ENCODE peak calls at places on chromosomes 13 and 19, in nine cellular contexts. U, K, I, B, G, Y, F, H and L are unnamed samples.

GRCh38 chr13:48595330-48596127 is 58.2 kb upstream of the CYSLTR2 start:
- DNase-seq in G (peak), B (peak), I (no peak), Y (peak), F (peak), K (no peak), U (no peak), H (no peak), L (no peak)

GRCh38 chr13:99555149-99555548 is 53.9 kb downstream of the TM9SF2 start:
- DNase-seq in F (no peak), G (no peak), I (no peak), Y (no peak), K (no peak), U (no peak), H (no peak), B (no peak), L (no peak)

GRCh38 chr13:100594255-100594654 is 5.7 kb upstream of the GGACT start:
- DNase-seq in H (no peak), B (no peak), K (no peak), I (no peak), Y (no peak), U (no peak), F (no peak), G (no peak), L (no peak)

GRCh38 chr19:32041681-32042292 is 303.6 kb upstream of the ZNF507 start:
- DNase-seq in F (peak), G (peak), B (peak), K (no peak), Y (no peak), I (no peak), U (no peak), H (no peak), L (no peak)

GRCh38 chr13:101490400-101491015 is 38.0 kb downstream of the ITGBL1 start:
- DNase-seq in Y (no peak), F (no peak), G (no peak), B (no peak), I (no peak), K (no peak), H (no peak), U (no peak), L (no peak)

GRCh38 chr13:59345316-59345715 is 818.4 kb downstream of the DIAPH3 start:
- DNase-seq in U (no peak), Y (no peak), K (no peak), B (no peak), F (no peak), I (no peak), H (no peak), G (no peak), L (no peak)

GRCh38 chr13:38753878-38754277 is 67.0 kb downstream of the FREM2 start:
- DNase-seq in I (no peak), F (no peak), H (no peak), G (no peak), Y (no peak), B (no peak), U (no peak), K (no peak), L (no peak)

GRCh38 chr13:72686766-72687165 is 40.7 kb downstream of the MZT1 start:
- DNase-seq in G (no peak), U (no peak), Y (no peak), F (no peak), K (no peak), I (no peak), B (no peak), H (no peak), L (no peak)

GRCh38 chr13:113495494-113496251 is 5.2 kb upstream of the DCUN1D2 start:
- DNase-seq in G (peak), K (no peak), Y (no peak), B (no peak), U (no peak), F (peak), H (peak), I (no peak), L (no peak)

GRCh38 chr19:7673995-7674667 is 2.8 kb upstream of the MCEMP1 start:
- DNase-seq in K (no peak), F (peak), G (peak), I (no peak), U (no peak), Y (no peak), B (peak), H (peak), L (no peak)

GRCh38 chr13:51118809-51119431 is 7.8 kb upstream of the C13orf42 start:
- DNase-seq in B (no peak), Y (no peak), K (no peak), U (no peak), I (no peak), H (no peak), G (no peak), F (no peak), L (no peak)

GRCh38 chr13:25249001-25249543 is 38.2 kb downstream of the MTMR6 start:
- DNase-seq in B (peak), Y (peak), F (peak), K (no peak), H (no peak), U (no peak), I (no peak), G (peak), L (peak)

GRCh38 chr13:32783067-32783466 is 196.8 kb downstream of the PDS5B start:
- DNase-seq in U (no peak), B (no peak), I (no peak), Y (peak), F (no peak), K (no peak), H (no peak), G (peak), L (no peak)
- TF ChIP-seq CTCF in U (no peak), B (no peak), I (no peak), Y (no peak), F (no peak), K (no peak), H (no peak), G (no peak), L (no peak)

DNA sequence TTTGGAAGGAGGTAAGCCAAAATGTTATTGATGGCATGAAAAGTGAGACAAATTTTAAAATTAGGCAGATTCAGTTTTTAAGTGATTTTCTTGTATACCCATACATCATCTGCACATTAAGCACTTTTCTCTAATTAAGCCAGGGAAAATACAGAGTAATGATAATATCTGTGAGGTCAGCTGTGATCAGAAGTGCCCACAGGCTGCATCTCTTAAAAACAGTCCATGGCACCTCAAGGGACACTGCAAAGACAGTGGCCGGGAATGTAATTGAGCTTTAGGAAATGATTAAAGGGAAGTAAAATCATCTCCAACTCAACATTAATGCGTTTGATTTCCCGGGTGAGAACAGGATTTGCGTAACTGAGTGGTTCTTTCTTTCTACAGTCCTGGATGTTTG is 2.0 kb downstream of the COL4A1 start:
- DNase-seq in G (no peak), Y (no peak), F (no peak), B (no peak), H (no peak), I (no peak), U (no peak), K (no peak), L (no peak)
- H3K4me3 ChIP-seq in G (peak), Y (peak), F (no peak), B (no peak), H (peak), I (peak), U (peak), K (no peak), L (peak)

DNA sequence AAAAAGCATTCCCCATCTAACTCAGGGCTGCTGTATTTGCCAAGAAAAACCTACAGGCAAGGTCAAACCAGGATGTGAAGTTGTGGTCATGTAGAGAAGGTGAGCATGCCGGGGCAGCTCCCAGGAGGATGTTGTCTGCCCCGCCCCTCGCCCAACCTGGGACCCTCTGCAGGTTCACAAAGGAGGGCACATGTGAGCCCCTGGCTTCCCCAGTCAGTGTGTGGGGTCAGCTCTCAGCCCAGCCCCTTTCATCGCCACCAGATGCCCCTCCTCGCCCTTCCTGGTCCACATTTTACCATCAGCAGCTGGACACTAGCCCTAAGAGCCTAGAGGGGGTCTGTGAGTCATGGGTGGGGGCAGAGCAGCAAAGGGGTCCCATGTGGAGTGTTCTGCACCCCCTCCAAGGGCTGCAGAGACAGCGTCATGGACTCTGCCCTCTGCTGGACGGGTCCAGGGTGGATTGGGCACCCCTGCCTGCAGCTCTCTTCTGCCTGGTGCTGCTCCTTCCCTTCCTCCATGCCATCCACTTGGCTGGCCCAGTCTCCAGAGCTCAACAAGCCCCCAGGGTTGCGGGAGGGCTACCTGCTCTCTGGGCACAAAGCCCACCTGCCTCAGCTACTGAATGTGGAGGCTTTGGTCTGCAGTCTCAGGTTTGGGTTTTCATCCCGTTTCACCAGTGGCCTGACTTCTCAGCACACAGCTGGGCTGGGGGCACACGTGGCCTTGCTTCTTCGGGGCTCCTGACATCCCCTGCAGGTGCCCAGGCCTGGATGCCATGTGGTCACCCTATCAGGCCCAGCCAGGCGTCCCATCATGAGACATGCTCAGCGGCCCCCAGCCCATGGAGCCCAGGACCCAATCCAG is 3.7 kb downstream of the PLEKHF1 start:
- DNase-seq in F (no peak), G (no peak), B (no peak), K (no peak), I (no peak), U (peak), Y (no peak), H (no peak), L (no peak)
- TF ChIP-seq CTCF in F (peak), G (peak), B (no peak), K (no peak), I (no peak), U (no peak), Y (peak), H (no peak), L (peak)

DNA sequence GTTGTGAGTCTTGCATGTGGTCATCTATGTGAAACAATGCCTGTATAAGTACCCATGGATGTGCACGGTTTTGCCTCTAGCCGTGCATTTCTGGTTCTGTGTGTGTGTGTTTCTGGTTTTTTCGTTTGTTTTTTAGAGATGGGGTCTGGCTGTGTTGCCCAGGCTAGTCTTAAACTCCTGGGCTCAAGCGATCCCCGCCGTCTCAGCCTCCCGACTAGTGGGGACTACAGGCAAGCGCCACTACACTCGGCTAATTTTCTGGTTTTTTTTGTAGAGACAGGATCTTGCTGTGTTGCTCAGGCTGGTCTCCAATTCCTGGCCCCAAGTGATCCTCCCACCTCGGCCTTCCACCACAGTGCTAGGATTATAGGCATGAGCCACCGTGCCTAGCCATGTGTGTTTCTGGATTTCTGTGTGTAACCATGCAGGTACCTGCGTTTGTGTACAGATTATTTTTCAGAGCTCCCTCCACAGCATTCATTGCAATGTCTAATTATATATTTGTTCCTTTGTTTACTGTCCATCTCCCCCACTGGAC is 15.9 kb upstream of the FOSB start:
- DNase-seq in B (no peak), K (no peak), U (no peak), Y (no peak), H (no peak), G (no peak), F (no peak), I (no peak), L (no peak)
- H3K4me3 ChIP-seq in B (no peak), K (no peak), U (no peak), Y (no peak), H (no peak), G (no peak), F (no peak), I (no peak), L (no peak)

GRCh38 chr13:91805605-91806004 is 407.2 kb downstream of the GPC5 start:
- DNase-seq in H (no peak), K (no peak), B (no peak), I (no peak), F (peak), G (no peak), U (no peak), Y (no peak), L (no peak)
- TF ChIP-seq CTCF in H (no peak), K (peak), B (no peak), I (no peak), F (peak), G (no peak), U (no peak), Y (peak), L (no peak)

GRCh38 chr13:40379186-40379585 is 287.3 kb downstream of the FOXO1 start:
- DNase-seq in K (no peak), F (no peak), Y (no peak), H (no peak), I (no peak), G (no peak), B (no peak), U (no peak), L (no peak)
- H3K4me3 ChIP-seq in K (no peak), F (no peak), Y (no peak), H (no peak), I (no peak), G (no peak), B (no peak), U (no peak), L (no peak)

DNA sequence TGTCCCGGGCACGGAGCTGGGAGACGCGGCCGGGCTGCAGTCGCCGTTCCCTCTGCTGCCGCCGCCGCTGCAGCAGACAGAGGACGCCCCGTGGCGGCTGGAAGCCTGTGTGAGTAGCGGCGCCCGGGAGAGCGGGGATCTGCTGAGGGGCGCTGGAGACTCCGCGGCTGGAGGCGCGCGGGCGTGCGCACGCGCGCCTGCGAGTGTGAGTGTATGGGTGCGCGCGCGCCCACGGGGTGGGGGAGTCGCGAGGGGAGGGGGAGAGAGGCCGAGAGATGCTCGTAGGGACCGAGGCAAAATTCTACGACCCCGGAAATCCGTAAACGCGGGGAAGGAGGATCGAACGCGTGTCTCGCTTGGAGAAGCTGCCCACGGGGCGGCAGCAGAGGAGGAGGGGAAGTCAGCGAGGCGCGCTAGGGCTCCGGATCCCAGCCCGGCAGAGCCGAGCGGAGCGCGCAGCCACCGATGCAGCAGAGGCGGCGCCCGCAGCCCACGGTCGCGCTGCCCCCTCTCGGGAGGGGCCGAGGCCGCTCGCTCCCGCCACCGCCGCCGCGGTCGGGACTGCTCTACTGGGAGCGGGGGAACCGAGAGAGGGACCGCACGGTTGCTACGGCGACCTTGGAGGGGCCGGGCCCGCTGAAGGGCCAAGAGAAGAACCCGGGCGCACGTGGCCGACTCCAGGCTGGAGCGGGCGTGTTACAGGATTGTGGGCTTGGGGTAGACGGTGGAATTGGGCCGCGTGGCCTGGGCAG is at the start of gene ENOX1:
- DNase-seq in B (peak), H (peak), K (no peak), F (peak), I (no peak), Y (no peak), U (no peak), G (peak), L (no peak)
- TF ChIP-seq CTCF in B (peak), H (no peak), K (peak), F (peak), I (no peak), Y (peak), U (no peak), G (peak), L (peak)

GRCh38 chr13:63085851-63086250 is 1670.2 kb upstream of the PCDH20 start:
- DNase-seq in Y (no peak), U (no peak), I (no peak), H (no peak), F (no peak), B (no peak), K (no peak), G (no peak), L (no peak)
- H3K4me3 ChIP-seq in Y (no peak), U (no peak), I (no peak), H (no peak), F (no peak), B (no peak), K (no peak), G (no peak), L (no peak)